ENCODE peak calls at places on chromosome 10, in seven cellular contexts. I, U, H, F, A, Z and W are unnamed samples.
A peak's percentile ranks its signal among the peaks of the same experiment; 100 is the strongest.

GRCh38 chr10:26112532-26112931 is 104.0 kb upstream of the GAD2 start:
- DNase-seq in A (no peak), H (no peak), I (no peak), F (no peak), Z (no peak), U (no peak), W (no peak)

GRCh38 chr10:74934100-74934812 is 107.9 kb downstream of the KAT6B start:
- DNase-seq in F (no peak), Z (no peak), I (no peak), A (no peak), U (no peak), H (no peak), W (no peak)

GRCh38 chr10:125083576-125083920 is 76.8 kb downstream of the CTBP2 start:
- DNase-seq in U (no peak), A (no peak), Z (no peak), I (no peak), F (peak; percentile 95), H (peak; percentile 71), W (no peak)

GRCh38 chr10:89088901-89089300 is 98.3 kb downstream of the FAS start:
- DNase-seq in A (no peak), F (no peak), H (no peak), I (no peak), Z (no peak), U (no peak), W (no peak)

GRCh38 chr10:47351899-47352815 is 4.0 kb downstream of the RBP3 start:
- DNase-seq in I (no peak), U (no peak), F (no peak), A (no peak), Z (no peak), H (no peak), W (no peak)

GRCh38 chr10:95742529-95742884 is 13.5 kb upstream of the ENTPD1 start:
- DNase-seq in H (no peak), Z (no peak), A (no peak), F (peak; percentile 73), I (no peak), U (no peak), W (no peak)

GRCh38 chr10:61819208-61819607 is 82.3 kb upstream of the ARID5B start:
- DNase-seq in F (no peak), I (no peak), H (no peak), A (no peak), U (no peak), Z (no peak), W (no peak)

GRCh38 chr10:132434405-132435005 is 37.5 kb downstream of the PWWP2B start:
- DNase-seq in Z (no peak), U (no peak), F (no peak), H (no peak), I (peak; percentile 47), A (peak; percentile 26), W (no peak)

GRCh38 chr10:131083915-131084790 is 227.4 kb downstream of the TCERG1L start:
- DNase-seq in A (no peak), Z (no peak), U (peak; percentile 79), H (no peak), F (no peak), I (no peak), W (no peak)

GRCh38 chr10:4671451-4672145 is 154.4 kb upstream of the AKR1E2 start:
- DNase-seq in F (peak; percentile 33), I (no peak), U (no peak), Z (no peak), A (no peak), H (no peak), W (no peak)
- H3K4me3 ChIP-seq in F (peak overlapping the region; percentile 27), I (no peak overlapping the region), U (no peak overlapping the region), Z (no peak overlapping the region), A (no peak overlapping the region), H (no peak overlapping the region), W (no peak overlapping the region)

DNA sequence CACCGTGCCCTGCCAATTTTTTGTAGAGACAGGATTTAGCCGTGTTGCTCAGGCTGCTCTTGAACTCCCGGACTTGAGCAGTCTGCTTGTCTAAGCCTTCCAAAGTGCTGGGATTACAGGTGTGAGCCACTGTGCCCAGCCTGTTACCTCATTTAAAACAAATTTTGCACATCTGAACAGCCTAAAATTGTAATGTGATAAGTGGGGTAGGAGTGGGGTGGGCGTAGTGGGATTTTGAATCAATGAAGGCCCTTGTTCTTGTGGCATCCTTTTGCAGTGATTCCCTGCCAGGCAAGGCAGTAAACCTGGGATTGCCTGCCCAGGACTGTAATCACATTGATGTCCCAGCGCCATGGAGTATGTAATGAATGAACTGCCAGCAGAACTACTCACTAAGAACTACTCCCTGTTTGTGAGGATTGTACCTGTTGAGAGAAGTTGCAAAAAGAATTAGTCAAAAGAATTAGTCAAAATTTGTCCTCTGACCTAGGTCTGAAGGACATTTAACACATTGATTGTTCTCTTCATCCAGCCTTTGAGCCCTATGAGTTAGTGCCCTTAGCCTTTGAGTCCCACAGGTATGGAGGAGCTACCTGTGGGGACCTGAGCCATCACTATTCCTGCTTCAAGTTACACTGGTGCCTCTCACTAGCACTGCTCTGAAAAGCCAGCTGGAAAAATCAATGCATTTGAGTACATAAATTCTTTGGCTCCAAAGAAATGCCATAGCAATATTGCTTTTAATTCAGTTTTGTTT is 5.3 kb downstream of the RPS24 start:
- DNase-seq in H (no peak), F (no peak), Z (no peak), U (peak; percentile 26), A (no peak), I (no peak), W (no peak)
- H3K36me3 ChIP-seq in H (peaks cover 31% of the 10 kb centered on the region), F (peaks cover 79% of the 10 kb centered on the region), Z (peaks cover 46% of the 10 kb centered on the region), U (peaks cover 61% of the 10 kb centered on the region), A (peaks cover 40% of the 10 kb centered on the region), I (peaks cover 61% of the 10 kb centered on the region), W (peaks cover 5% of the 10 kb centered on the region)

DNA sequence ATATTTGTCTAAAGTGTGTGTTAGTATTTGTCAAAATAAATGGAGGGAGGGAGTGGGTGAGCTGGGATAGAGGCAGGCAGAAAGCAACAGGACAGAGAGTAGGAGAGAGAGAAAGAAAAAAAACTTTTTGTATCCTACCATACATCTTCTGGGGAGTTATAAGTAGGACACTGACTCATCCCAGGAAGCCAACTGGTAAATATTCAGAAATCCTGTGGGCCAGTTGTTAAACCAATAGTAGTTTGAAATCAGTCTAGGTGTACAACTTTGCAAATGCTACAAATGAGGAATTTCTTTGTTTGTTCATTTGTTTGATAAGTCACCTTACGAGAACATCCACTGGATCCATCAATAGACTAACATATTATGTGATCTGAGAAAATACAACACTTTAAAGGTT is 980.9 kb downstream of the GATA3 start:
- DNase-seq in F (no peak), U (no peak), I (no peak), A (no peak), Z (no peak), H (no peak), W (no peak)
- TF ChIP-seq CTCF in F (no peak), U (no peak), I (no peak), A (no peak), Z (no peak), H (no peak), W (no peak)

GRCh38 chr10:50416181-50416824 is 165.0 kb upstream of the ASAH2 start:
- DNase-seq in H (no peak), I (no peak), U (no peak), A (no peak), Z (no peak), F (peak; percentile 14), W (no peak)
- H3K4me3 ChIP-seq in H (no peak overlapping the region), I (no peak overlapping the region), U (no peak overlapping the region), A (no peak overlapping the region), Z (peak overlapping the region; percentile 89), F (no peak overlapping the region), W (no peak overlapping the region)

GRCh38 chr10:1124796-1125195 is 68.6 kb downstream of the WDR37 start:
- DNase-seq in A (no peak), F (no peak), Z (no peak), I (no peak), H (no peak), U (no peak), W (no peak)
- H3K36me3 ChIP-seq in A (peaks cover 3% of the 10 kb centered on the region), F (peaks cover 56% of the 10 kb centered on the region), Z (peaks cover 33% of the 10 kb centered on the region), I (peaks cover 60% of the 10 kb centered on the region), H (peaks cover 16% of the 10 kb centered on the region), U (peaks cover 3% of the 10 kb centered on the region), W (peaks cover 3% of the 10 kb centered on the region)